ENCODE peak calls at places on chromosomes 16 and 17, in ten cellular contexts. D, O, T, Y, F, C, G, Z, K and E are unnamed samples.

GRCh38 chr17:12078791-12079190 is 58.1 kb downstream of the MAP2K4 start:
- DNase-seq in D (no peak), C (peak; percentile 70), T (no peak), K (no peak), O (no peak), G (no peak), F (peak; percentile 88), Z (no peak), Y (no peak), E (peak; percentile 74)

GRCh38 chr17:48023408-48024148 is 14.0 kb downstream of the COPZ2 start:
- DNase-seq in C (peak; percentile 59), K (peak; percentile 83), Z (peak; percentile 36), G (peak; percentile 92), Y (peak; percentile 83), F (peak; percentile 42), O (peak; percentile 42), D (peak; percentile 15), T (peak; percentile 95), E (peak; percentile 92)

GRCh38 chr16:58332997-58333700 is 38.3 kb upstream of the PRSS54 start:
- DNase-seq in Z (no peak), K (no peak), C (no peak), T (no peak), G (no peak), Y (no peak), F (no peak), D (no peak), O (no peak), E (no peak)

GRCh38 chr17:46192211-46192483 is 1.1 kb downstream of the KANSL1 start:
- DNase-seq in Z (peak; percentile 68), G (no peak), Y (no peak), T (no peak), K (peak; percentile 64), D (no peak), C (no peak), O (no peak), F (no peak), E (no peak)

GRCh38 chr17:50659220-50659619 is 24.5 kb downstream of the ABCC3 start:
- DNase-seq in O (no peak), C (no peak), Y (no peak), G (no peak), F (no peak), T (no peak), K (no peak), Z (no peak), D (no peak), E (no peak)

GRCh38 chr17:32007463-32008298 is 498 bp downstream of the LRRC37B start:
- DNase-seq in Y (no peak), O (peak; percentile 36), T (no peak), C (peak; percentile 18), Z (peak; percentile 56), K (peak; percentile 66), G (peak; percentile 49), D (peak; percentile 19), F (no peak), E (peak; percentile 52)

GRCh38 chr16:25158401-25158800 is 46.9 kb downstream of the LCMT1 start:
- DNase-seq in O (no peak), Y (no peak), K (no peak), C (peak; percentile 78), T (no peak), D (no peak), F (no peak), Z (peak; percentile 2), G (no peak), E (no peak)

GRCh38 chr17:2292100-2292499 is 11.5 kb downstream of the SMG6 start:
- DNase-seq in Y (no peak), Z (no peak), G (no peak), F (peak; percentile 20), T (no peak), C (no peak), K (no peak), O (no peak), D (no peak), E (peak; percentile 54)

GRCh38 chr17:61396586-61397085 is 3.0 kb upstream of the TBX2 start:
- DNase-seq in D (no peak), F (no peak), T (no peak), C (no peak), Y (no peak), Z (no peak), O (no peak), K (no peak), G (no peak), E (peak; percentile 45)

GRCh38 chr17:38728290-38728831 is 1.8 kb upstream of the CISD3 start:
- DNase-seq in T (no peak), O (peak; percentile 67), G (peak; percentile 50), Z (peak; percentile 50), F (no peak), D (peak; percentile 43), Y (no peak), K (no peak), C (no peak), E (no peak)

GRCh38 chr16:66289986-66290385 is 76.5 kb upstream of the CDH5 start:
- DNase-seq in G (no peak), C (no peak), F (no peak), T (no peak), Z (no peak), Y (no peak), K (no peak), D (no peak), O (no peak), E (no peak)

GRCh38 chr16:79411805-79412204 is 188.7 kb downstream of the MAF start:
- DNase-seq in O (no peak), G (no peak), F (no peak), D (no peak), Y (no peak), K (no peak), C (no peak), Z (no peak), T (no peak), E (no peak)

GRCh38 chr16:75621170-75621477 is 2.0 kb downstream of the ADAT1 start:
- DNase-seq in G (no peak), T (no peak), D (no peak), K (peak; percentile 40), O (no peak), Z (peak; percentile 94), Y (no peak), F (peak; percentile 47), C (peak; percentile 64), E (peak; percentile 68)

GRCh38 chr17:33521784-33522183 is 228.7 kb upstream of the ASIC2 start:
- DNase-seq in G (no peak), K (no peak), Z (no peak), O (no peak), D (no peak), T (no peak), F (peak; percentile 11), Y (no peak), C (no peak), E (no peak)

GRCh38 chr17:31627960-31628359 is 231.1 kb downstream of the COPRS start:
- DNase-seq in K (no peak), T (no peak), G (no peak), F (no peak), O (no peak), Z (no peak), D (no peak), C (peak; percentile 73), Y (no peak), E (peak; percentile 78)

GRCh38 chr16:65375651-65376050 is 253.8 kb upstream of the CDH11 start:
- DNase-seq in O (no peak), C (peak; percentile 27), K (no peak), F (no peak), Y (no peak), G (no peak), Z (no peak), D (no peak), T (no peak), E (no peak)

GRCh38 chr16:28003021-28003865 is 60.3 kb downstream of the GSG1L start:
- DNase-seq in Y (no peak), G (no peak), K (no peak), O (no peak), Z (no peak), D (no peak), C (no peak), F (no peak), T (no peak), E (no peak)

GRCh38 chr17:63515426-63515825 is 7.7 kb upstream of the KCNH6 start:
- DNase-seq in D (no peak), C (no peak), O (no peak), K (peak; percentile 38), Z (no peak), T (no peak), F (no peak), G (no peak), Y (no peak), E (no peak)

GRCh38 chr17:62750502-62751349 is 57.4 kb downstream of the MARCHF10 start:
- DNase-seq in T (no peak), C (no peak), F (peak; percentile 22), Y (peak; percentile 52), O (no peak), D (no peak), Z (no peak), G (no peak), K (peak; percentile 99), E (no peak)

GRCh38 chr16:28001184-28001583 is 62.3 kb downstream of the GSG1L start:
- DNase-seq in C (no peak), F (no peak), T (no peak), D (no peak), G (no peak), O (no peak), Z (peak; percentile 62), Y (no peak), K (no peak), E (no peak)

GRCh38 chr16:90031931-90032663 is 12.8 kb upstream of the DBNDD1 start:
- DNase-seq in C (peak; percentile 64), Z (no peak), G (no peak), T (no peak), Y (no peak), D (no peak), F (no peak), O (no peak), K (no peak), E (peak; percentile 46)

GRCh38 chr17:47735536-47736011 is 2.5 kb downstream of the TBX21 start:
- DNase-seq in F (no peak), T (no peak), K (no peak), Z (no peak), Y (no peak), O (peak; percentile 14), G (no peak), C (no peak), D (no peak), E (no peak)

GRCh38 chr17:2909164-2909852 is 113.1 kb downstream of the RAP1GAP2 start:
- DNase-seq in O (no peak), D (no peak), G (no peak), F (no peak), Z (no peak), K (no peak), T (no peak), Y (no peak), C (no peak), E (no peak)

GRCh38 chr17:29180051-29180787 is at the start of gene MYO18A:
- DNase-seq in Y (peak; percentile 51), D (peak; percentile 55), T (peak; percentile 93), C (peak; percentile 68), F (peak; percentile 67), G (peak; percentile 88), K (peak; percentile 68), O (peak; percentile 80), Z (peak; percentile 90), E (peak; percentile 94)

GRCh38 chr17:59825533-59826316 is 67.0 kb downstream of the TUBD1 start:
- DNase-seq in T (no peak), D (no peak), Z (peak; percentile 34), F (no peak), K (no peak), C (peak; percentile 89), Y (no peak), O (no peak), G (no peak), E (peak; percentile 85)

GRCh38 chr17:66441012-66441703 is 138.7 kb downstream of the PRKCA start:
- DNase-seq in F (no peak), O (no peak), Y (no peak), K (peak; percentile 12), D (no peak), Z (no peak), G (no peak), C (no peak), T (no peak), E (no peak)

GRCh38 chr16:85329059-85329812 is 217.0 kb upstream of the CIBAR2 start:
- DNase-seq in G (no peak), T (no peak), F (no peak), D (no peak), K (peak; percentile 88), Z (no peak), Y (peak; percentile 95), O (no peak), C (no peak), E (peak; percentile 34)

GRCh38 chr17:41785091-41785875 is 1.2 kb downstream of the JUP start:
- DNase-seq in O (no peak), K (no peak), G (no peak), T (peak; percentile 76), F (peak; percentile 36), Y (no peak), D (no peak), C (no peak), Z (peak; percentile 82), E (no peak)